ENCODE peak calls at places on chromosomes 11 and 22, in four cellular contexts. S is H54; L is NCI-H1930; H is activated naive CD4-positive, alpha-beta T cell treated with Interleukin-2 at 50 U/mL for 16 hours. K is an unnamed sample.

GRCh38 chr11:72338741-72339140 is 94.8 kb upstream of the PHOX2A start:
- DNase-seq in S (no peak), L (no peak), H (no peak), K (no peak)

GRCh38 chr11:118164885-118165284 is 11.6 kb downstream of the SCN2B start:
- DNase-seq in S (no peak), L (no peak), H (no peak), K (no peak)

GRCh38 chr11:125990244-125990643 is 44.4 kb downstream of the VSIG10L2 start:
- DNase-seq in S (peak), L (no peak), H (no peak), K (peak)

GRCh38 chr11:68314886-68315580 is 2.6 kb downstream of the LRP5 start:
- DNase-seq in S (peak), L (no peak), H (no peak), K (peak)

GRCh38 chr22:38239101-38239761 is 33.6 kb downstream of the TMEM184B start:
- DNase-seq in S (peak), L (no peak), H (no peak), K (peak)

GRCh38 chr11:97739892-97740782 is 1280.6 kb upstream of the CNTN5 start:
- DNase-seq in S (no peak), L (no peak), H (no peak), K (peak)

GRCh38 chr22:50376064-50376747 is 33.1 kb downstream of the PPP6R2 start:
- DNase-seq in S (no peak), L (no peak), H (no peak), K (no peak)

GRCh38 chr11:135004495-135004894 is 592.5 kb upstream of the B3GAT1 start:
- DNase-seq in S (no peak), L (no peak), H (no peak), K (no peak)

GRCh38 chr11:64120951-64121569 is 44.9 kb downstream of the MACROD1 start:
- DNase-seq in S (peak), L (no peak), H (no peak), K (peak)

GRCh38 chr22:42717197-42717967 is 3.3 kb downstream of the A4GALT start:
- DNase-seq in S (no peak), L (no peak), H (no peak), K (peak)

GRCh38 chr22:47354668-47355387 is 592.4 kb downstream of the TBC1D22A start:
- DNase-seq in S (no peak), L (no peak), H (no peak), K (no peak)

GRCh38 chr22:16608931-16609330 is 16.3 kb upstream of the CCT8L2 start:
- DNase-seq in S (no peak), L (no peak), H (no peak), K (peak)

GRCh38 chr11:45021692-45022130 is 71.0 kb upstream of the TP53I11 start:
- DNase-seq in S (no peak), L (no peak), H (no peak), K (no peak)

GRCh38 chr11:1762537-1763302 is 1.0 kb downstream of the CTSD start:
- DNase-seq in S (peak), L (no peak), H (no peak), K (peak)

GRCh38 chr11:132100583-132100982 is 730.2 kb downstream of the NTM start:
- DNase-seq in S (no peak), L (no peak), H (no peak), K (no peak)